ENCODE peak calls at places on chromosomes 3 and 15, in six cellular contexts. One of them, this sample, is unnamed.
A peak's percentile ranks its signal among the peaks of the same experiment; 100 is the strongest.

GRCh38 chr15:84929795-84930371 is 45.4 kb downstream of the SLC28A1 start:
- DNase-seq in T1000: peak; percentile 43
- DNase-seq in Peyer's patch: no peak
- DNase-seq in activated T-cell treated with anti-CD3 and anti-CD28 coated beads, Interleukin-2, amount 50 U/mL, for 72 hours: no peak
- DNase-seq in fibroblast of the conjunctiva: no peak
- DNase-seq in stimulated activated CD4-positive, alpha-beta T cell treated with anti-CD3 and anti-CD28 coated beads, Interleukin-2, amount 100 ng/mL, for 48 hours: peak; percentile 5
- DNase-seq in this sample: no peak

GRCh38 chr15:35986072-35986666 is 440.2 kb upstream of the DPH6 start:
- DNase-seq in stimulated activated CD4-positive, alpha-beta T cell treated with anti-CD3 and anti-CD28 coated beads, Interleukin-2, amount 100 ng/mL, for 48 hours: no peak
- DNase-seq in Peyer's patch: no peak
- DNase-seq in T1000: no peak
- DNase-seq in activated T-cell treated with anti-CD3 and anti-CD28 coated beads, Interleukin-2, amount 50 U/mL, for 72 hours: no peak
- DNase-seq in fibroblast of the conjunctiva: peak; percentile 3
- DNase-seq in this sample: no peak

GRCh38 chr3:190017575-190018288 is 103.0 kb downstream of the P3H2 start:
- DNase-seq in T1000: peak; percentile 25
- DNase-seq in Peyer's patch: no peak
- DNase-seq in activated T-cell treated with anti-CD3 and anti-CD28 coated beads, Interleukin-2, amount 50 U/mL, for 72 hours: no peak
- DNase-seq in fibroblast of the conjunctiva: peak; percentile 70
- DNase-seq in stimulated activated CD4-positive, alpha-beta T cell treated with anti-CD3 and anti-CD28 coated beads, Interleukin-2, amount 100 ng/mL, for 48 hours: no peak
- DNase-seq in this sample: peak; percentile 69

GRCh38 chr3:162391301-162391700 is 894.7 kb downstream of the OTOL1 start:
- DNase-seq in Peyer's patch: no peak
- DNase-seq in fibroblast of the conjunctiva: no peak
- DNase-seq in activated T-cell treated with anti-CD3 and anti-CD28 coated beads, Interleukin-2, amount 50 U/mL, for 72 hours: no peak
- DNase-seq in stimulated activated CD4-positive, alpha-beta T cell treated with anti-CD3 and anti-CD28 coated beads, Interleukin-2, amount 100 ng/mL, for 48 hours: no peak
- DNase-seq in T1000: no peak
- DNase-seq in this sample: peak; percentile 17

GRCh38 chr15:92092391-92092790 is 238.9 kb downstream of the SLCO3A1 start:
- DNase-seq in T1000: no peak
- DNase-seq in activated T-cell treated with anti-CD3 and anti-CD28 coated beads, Interleukin-2, amount 50 U/mL, for 72 hours: no peak
- DNase-seq in Peyer's patch: no peak
- DNase-seq in stimulated activated CD4-positive, alpha-beta T cell treated with anti-CD3 and anti-CD28 coated beads, Interleukin-2, amount 100 ng/mL, for 48 hours: no peak
- DNase-seq in fibroblast of the conjunctiva: no peak
- DNase-seq in this sample: no peak

GRCh38 chr3:52816654-52817053 is 13.8 kb downstream of the ITIH4 start:
- DNase-seq in activated T-cell treated with anti-CD3 and anti-CD28 coated beads, Interleukin-2, amount 50 U/mL, for 72 hours: no peak
- DNase-seq in Peyer's patch: no peak
- DNase-seq in fibroblast of the conjunctiva: no peak
- DNase-seq in T1000: no peak
- DNase-seq in stimulated activated CD4-positive, alpha-beta T cell treated with anti-CD3 and anti-CD28 coated beads, Interleukin-2, amount 100 ng/mL, for 48 hours: no peak
- DNase-seq in this sample: no peak

GRCh38 chr3:74353039-74353438 is 261.4 kb downstream of the CNTN3 start:
- DNase-seq in activated T-cell treated with anti-CD3 and anti-CD28 coated beads, Interleukin-2, amount 50 U/mL, for 72 hours: no peak
- DNase-seq in fibroblast of the conjunctiva: no peak
- DNase-seq in Peyer's patch: no peak
- DNase-seq in T1000: no peak
- DNase-seq in stimulated activated CD4-positive, alpha-beta T cell treated with anti-CD3 and anti-CD28 coated beads, Interleukin-2, amount 100 ng/mL, for 48 hours: no peak
- DNase-seq in this sample: no peak

GRCh38 chr3:67706934-67707333 is 52.5 kb upstream of the SUCLG2 start:
- DNase-seq in fibroblast of the conjunctiva: no peak
- DNase-seq in stimulated activated CD4-positive, alpha-beta T cell treated with anti-CD3 and anti-CD28 coated beads, Interleukin-2, amount 100 ng/mL, for 48 hours: no peak
- DNase-seq in Peyer's patch: no peak
- DNase-seq in activated T-cell treated with anti-CD3 and anti-CD28 coated beads, Interleukin-2, amount 50 U/mL, for 72 hours: no peak
- DNase-seq in T1000: no peak
- DNase-seq in this sample: no peak

GRCh38 chr15:100714749-100715342 is 112.5 kb downstream of the ASB7 start:
- DNase-seq in stimulated activated CD4-positive, alpha-beta T cell treated with anti-CD3 and anti-CD28 coated beads, Interleukin-2, amount 100 ng/mL, for 48 hours: no peak
- DNase-seq in Peyer's patch: no peak
- DNase-seq in T1000: no peak
- DNase-seq in fibroblast of the conjunctiva: no peak
- DNase-seq in activated T-cell treated with anti-CD3 and anti-CD28 coated beads, Interleukin-2, amount 50 U/mL, for 72 hours: no peak
- DNase-seq in this sample: no peak

GRCh38 chr3:197877902-197878301 is 72.1 kb upstream of the RPL35A start:
- DNase-seq in activated T-cell treated with anti-CD3 and anti-CD28 coated beads, Interleukin-2, amount 50 U/mL, for 72 hours: no peak
- DNase-seq in T1000: no peak
- DNase-seq in fibroblast of the conjunctiva: no peak
- DNase-seq in stimulated activated CD4-positive, alpha-beta T cell treated with anti-CD3 and anti-CD28 coated beads, Interleukin-2, amount 100 ng/mL, for 48 hours: no peak
- DNase-seq in Peyer's patch: no peak
- DNase-seq in this sample: no peak

GRCh38 chr3:171183042-171183441 is 156.5 kb upstream of the SLC2A2 start:
- DNase-seq in activated T-cell treated with anti-CD3 and anti-CD28 coated beads, Interleukin-2, amount 50 U/mL, for 72 hours: no peak
- DNase-seq in T1000: no peak
- DNase-seq in Peyer's patch: no peak
- DNase-seq in fibroblast of the conjunctiva: no peak
- DNase-seq in stimulated activated CD4-positive, alpha-beta T cell treated with anti-CD3 and anti-CD28 coated beads, Interleukin-2, amount 100 ng/mL, for 48 hours: no peak
- DNase-seq in this sample: no peak

GRCh38 chr15:78243491-78243941 is 9.2 kb upstream of the ACSBG1 start:
- DNase-seq in activated T-cell treated with anti-CD3 and anti-CD28 coated beads, Interleukin-2, amount 50 U/mL, for 72 hours: no peak
- DNase-seq in Peyer's patch: no peak
- DNase-seq in fibroblast of the conjunctiva: no peak
- DNase-seq in T1000: no peak
- DNase-seq in stimulated activated CD4-positive, alpha-beta T cell treated with anti-CD3 and anti-CD28 coated beads, Interleukin-2, amount 100 ng/mL, for 48 hours: no peak
- DNase-seq in this sample: peak; percentile 35

GRCh38 chr3:196524527-196524926 is 9.4 kb upstream of the SMCO1 start:
- DNase-seq in T1000: no peak
- DNase-seq in activated T-cell treated with anti-CD3 and anti-CD28 coated beads, Interleukin-2, amount 50 U/mL, for 72 hours: no peak
- DNase-seq in fibroblast of the conjunctiva: no peak
- DNase-seq in Peyer's patch: no peak
- DNase-seq in stimulated activated CD4-positive, alpha-beta T cell treated with anti-CD3 and anti-CD28 coated beads, Interleukin-2, amount 100 ng/mL, for 48 hours: no peak
- DNase-seq in this sample: no peak

GRCh38 chr3:117587416-117587815 is 877.8 kb downstream of the TUSC7 start:
- DNase-seq in stimulated activated CD4-positive, alpha-beta T cell treated with anti-CD3 and anti-CD28 coated beads, Interleukin-2, amount 100 ng/mL, for 48 hours: no peak
- DNase-seq in T1000: no peak
- DNase-seq in activated T-cell treated with anti-CD3 and anti-CD28 coated beads, Interleukin-2, amount 50 U/mL, for 72 hours: no peak
- DNase-seq in fibroblast of the conjunctiva: no peak
- DNase-seq in Peyer's patch: no peak
- DNase-seq in this sample: no peak

GRCh38 chr15:64813075-64813474 is 12.4 kb downstream of the PIF1 start:
- DNase-seq in fibroblast of the conjunctiva: peak; percentile 27
- DNase-seq in activated T-cell treated with anti-CD3 and anti-CD28 coated beads, Interleukin-2, amount 50 U/mL, for 72 hours: no peak
- DNase-seq in stimulated activated CD4-positive, alpha-beta T cell treated with anti-CD3 and anti-CD28 coated beads, Interleukin-2, amount 100 ng/mL, for 48 hours: no peak
- DNase-seq in Peyer's patch: no peak
- DNase-seq in T1000: no peak
- DNase-seq in this sample: no peak

GRCh38 chr3:39038165-39038564 is 13.6 kb downstream of the SCN11A start:
- DNase-seq in T1000: no peak
- DNase-seq in Peyer's patch: no peak
- DNase-seq in stimulated activated CD4-positive, alpha-beta T cell treated with anti-CD3 and anti-CD28 coated beads, Interleukin-2, amount 100 ng/mL, for 48 hours: no peak
- DNase-seq in activated T-cell treated with anti-CD3 and anti-CD28 coated beads, Interleukin-2, amount 50 U/mL, for 72 hours: no peak
- DNase-seq in fibroblast of the conjunctiva: no peak
- DNase-seq in this sample: no peak

GRCh38 chr15:94910166-94910565 is 678.8 kb downstream of the MCTP2 start:
- DNase-seq in T1000: peak; percentile 27
- DNase-seq in stimulated activated CD4-positive, alpha-beta T cell treated with anti-CD3 and anti-CD28 coated beads, Interleukin-2, amount 100 ng/mL, for 48 hours: no peak
- DNase-seq in Peyer's patch: no peak
- DNase-seq in activated T-cell treated with anti-CD3 and anti-CD28 coated beads, Interleukin-2, amount 50 U/mL, for 72 hours: no peak
- DNase-seq in fibroblast of the conjunctiva: no peak
- DNase-seq in this sample: no peak

GRCh38 chr3:123083446-123084124 is 16.8 kb downstream of the PDIA5 start:
- DNase-seq in fibroblast of the conjunctiva: no peak
- DNase-seq in Peyer's patch: no peak
- DNase-seq in T1000: no peak
- DNase-seq in stimulated activated CD4-positive, alpha-beta T cell treated with anti-CD3 and anti-CD28 coated beads, Interleukin-2, amount 100 ng/mL, for 48 hours: no peak
- DNase-seq in activated T-cell treated with anti-CD3 and anti-CD28 coated beads, Interleukin-2, amount 50 U/mL, for 72 hours: no peak
- DNase-seq in this sample: no peak

GRCh38 chr15:23035964-23036566 is 3.3 kb downstream of the TUBGCP5 start:
- DNase-seq in stimulated activated CD4-positive, alpha-beta T cell treated with anti-CD3 and anti-CD28 coated beads, Interleukin-2, amount 100 ng/mL, for 48 hours: peak; percentile 52
- DNase-seq in T1000: no peak
- DNase-seq in fibroblast of the conjunctiva: peak; percentile 28
- DNase-seq in Peyer's patch: peak; percentile 39
- DNase-seq in activated T-cell treated with anti-CD3 and anti-CD28 coated beads, Interleukin-2, amount 50 U/mL, for 72 hours: peak; percentile 65
- DNase-seq in this sample: peak; percentile 18

GRCh38 chr3:10517616-10518015 is 12.2 kb upstream of the ATP2B2 start:
- DNase-seq in stimulated activated CD4-positive, alpha-beta T cell treated with anti-CD3 and anti-CD28 coated beads, Interleukin-2, amount 100 ng/mL, for 48 hours: no peak
- DNase-seq in Peyer's patch: no peak
- DNase-seq in T1000: no peak
- DNase-seq in fibroblast of the conjunctiva: no peak
- DNase-seq in activated T-cell treated with anti-CD3 and anti-CD28 coated beads, Interleukin-2, amount 50 U/mL, for 72 hours: no peak
- DNase-seq in this sample: no peak

GRCh38 chr3:175728566-175728965 is 869.4 kb downstream of the NAALADL2 start:
- DNase-seq in Peyer's patch: no peak
- DNase-seq in fibroblast of the conjunctiva: no peak
- DNase-seq in stimulated activated CD4-positive, alpha-beta T cell treated with anti-CD3 and anti-CD28 coated beads, Interleukin-2, amount 100 ng/mL, for 48 hours: no peak
- DNase-seq in T1000: no peak
- DNase-seq in activated T-cell treated with anti-CD3 and anti-CD28 coated beads, Interleukin-2, amount 50 U/mL, for 72 hours: no peak
- DNase-seq in this sample: peak; percentile 4

GRCh38 chr15:28098766-28099554 is at the start of gene OCA2:
- DNase-seq in T1000: peak; percentile 47
- DNase-seq in Peyer's patch: peak; percentile 25
- DNase-seq in activated T-cell treated with anti-CD3 and anti-CD28 coated beads, Interleukin-2, amount 50 U/mL, for 72 hours: peak; percentile 69
- DNase-seq in stimulated activated CD4-positive, alpha-beta T cell treated with anti-CD3 and anti-CD28 coated beads, Interleukin-2, amount 100 ng/mL, for 48 hours: no peak
- DNase-seq in fibroblast of the conjunctiva: peak; percentile 32
- DNase-seq in this sample: peak; percentile 35

GRCh38 chr15:75156306-75157215 is 45.1 kb upstream of the C15orf39 start:
- DNase-seq in Peyer's patch: no peak
- DNase-seq in stimulated activated CD4-positive, alpha-beta T cell treated with anti-CD3 and anti-CD28 coated beads, Interleukin-2, amount 100 ng/mL, for 48 hours: no peak
- DNase-seq in fibroblast of the conjunctiva: no peak
- DNase-seq in activated T-cell treated with anti-CD3 and anti-CD28 coated beads, Interleukin-2, amount 50 U/mL, for 72 hours: no peak
- DNase-seq in T1000: no peak
- DNase-seq in this sample: no peak

GRCh38 chr15:100116416-100117190 is 225.2 kb downstream of the ADAMTS17 start:
- DNase-seq in activated T-cell treated with anti-CD3 and anti-CD28 coated beads, Interleukin-2, amount 50 U/mL, for 72 hours: no peak
- DNase-seq in Peyer's patch: no peak
- DNase-seq in T1000: no peak
- DNase-seq in fibroblast of the conjunctiva: no peak
- DNase-seq in stimulated activated CD4-positive, alpha-beta T cell treated with anti-CD3 and anti-CD28 coated beads, Interleukin-2, amount 100 ng/mL, for 48 hours: no peak
- DNase-seq in this sample: no peak

GRCh38 chr3:14566812-14567211 is 26.7 kb upstream of the GRIP2 start:
- DNase-seq in Peyer's patch: no peak
- DNase-seq in stimulated activated CD4-positive, alpha-beta T cell treated with anti-CD3 and anti-CD28 coated beads, Interleukin-2, amount 100 ng/mL, for 48 hours: no peak
- DNase-seq in T1000: no peak
- DNase-seq in activated T-cell treated with anti-CD3 and anti-CD28 coated beads, Interleukin-2, amount 50 U/mL, for 72 hours: no peak
- DNase-seq in fibroblast of the conjunctiva: no peak
- DNase-seq in this sample: no peak

GRCh38 chr15:47988564-47988963 is 132.2 kb upstream of the SLC24A5 start:
- DNase-seq in Peyer's patch: no peak
- DNase-seq in stimulated activated CD4-positive, alpha-beta T cell treated with anti-CD3 and anti-CD28 coated beads, Interleukin-2, amount 100 ng/mL, for 48 hours: no peak
- DNase-seq in activated T-cell treated with anti-CD3 and anti-CD28 coated beads, Interleukin-2, amount 50 U/mL, for 72 hours: no peak
- DNase-seq in T1000: no peak
- DNase-seq in fibroblast of the conjunctiva: no peak
- DNase-seq in this sample: no peak

GRCh38 chr3:178304758-178305157 is 231.5 kb upstream of the KCNMB2 start:
- DNase-seq in T1000: no peak
- DNase-seq in fibroblast of the conjunctiva: no peak
- DNase-seq in stimulated activated CD4-positive, alpha-beta T cell treated with anti-CD3 and anti-CD28 coated beads, Interleukin-2, amount 100 ng/mL, for 48 hours: no peak
- DNase-seq in activated T-cell treated with anti-CD3 and anti-CD28 coated beads, Interleukin-2, amount 50 U/mL, for 72 hours: no peak
- DNase-seq in Peyer's patch: no peak
- DNase-seq in this sample: no peak

GRCh38 chr15:101049282-101049681 is 130.1 kb downstream of the LRRK1 start:
- DNase-seq in stimulated activated CD4-positive, alpha-beta T cell treated with anti-CD3 and anti-CD28 coated beads, Interleukin-2, amount 100 ng/mL, for 48 hours: no peak
- DNase-seq in fibroblast of the conjunctiva: no peak
- DNase-seq in T1000: no peak
- DNase-seq in Peyer's patch: peak; percentile 6
- DNase-seq in activated T-cell treated with anti-CD3 and anti-CD28 coated beads, Interleukin-2, amount 50 U/mL, for 72 hours: no peak
- DNase-seq in this sample: no peak

GRCh38 chr3:53938645-53939044 is 47.0 kb upstream of the SELENOK start:
- DNase-seq in activated T-cell treated with anti-CD3 and anti-CD28 coated beads, Interleukin-2, amount 50 U/mL, for 72 hours: peak; percentile 30
- DNase-seq in Peyer's patch: no peak
- DNase-seq in stimulated activated CD4-positive, alpha-beta T cell treated with anti-CD3 and anti-CD28 coated beads, Interleukin-2, amount 100 ng/mL, for 48 hours: peak; percentile 30
- DNase-seq in T1000: no peak
- DNase-seq in fibroblast of the conjunctiva: peak; percentile 14
- DNase-seq in this sample: no peak

GRCh38 chr3:113673593-113673992 is 22.8 kb downstream of the USF3 start:
- DNase-seq in fibroblast of the conjunctiva: no peak
- DNase-seq in T1000: no peak
- DNase-seq in activated T-cell treated with anti-CD3 and anti-CD28 coated beads, Interleukin-2, amount 50 U/mL, for 72 hours: no peak
- DNase-seq in stimulated activated CD4-positive, alpha-beta T cell treated with anti-CD3 and anti-CD28 coated beads, Interleukin-2, amount 100 ng/mL, for 48 hours: no peak
- DNase-seq in Peyer's patch: no peak
- DNase-seq in this sample: no peak

GRCh38 chr3:49689046-49689886 is at the start of the genes MST1 and RNF123:
- DNase-seq in stimulated activated CD4-positive, alpha-beta T cell treated with anti-CD3 and anti-CD28 coated beads, Interleukin-2, amount 100 ng/mL, for 48 hours: peak; percentile 91
- DNase-seq in T1000: no peak
- DNase-seq in Peyer's patch: peak; percentile 78
- DNase-seq in activated T-cell treated with anti-CD3 and anti-CD28 coated beads, Interleukin-2, amount 50 U/mL, for 72 hours: peak; percentile 95
- DNase-seq in fibroblast of the conjunctiva: peak; percentile 75
- DNase-seq in this sample: peak; percentile 83

GRCh38 chr3:161672478-161672877 is 175.9 kb downstream of the OTOL1 start:
- DNase-seq in stimulated activated CD4-positive, alpha-beta T cell treated with anti-CD3 and anti-CD28 coated beads, Interleukin-2, amount 100 ng/mL, for 48 hours: no peak
- DNase-seq in Peyer's patch: no peak
- DNase-seq in T1000: no peak
- DNase-seq in fibroblast of the conjunctiva: no peak
- DNase-seq in activated T-cell treated with anti-CD3 and anti-CD28 coated beads, Interleukin-2, amount 50 U/mL, for 72 hours: no peak
- DNase-seq in this sample: no peak

GRCh38 chr15:40309344-40309862 is 1.7 kb upstream of the PLCB2 start:
- DNase-seq in T1000: no peak
- DNase-seq in activated T-cell treated with anti-CD3 and anti-CD28 coated beads, Interleukin-2, amount 50 U/mL, for 72 hours: no peak
- DNase-seq in Peyer's patch: no peak
- DNase-seq in fibroblast of the conjunctiva: no peak
- DNase-seq in stimulated activated CD4-positive, alpha-beta T cell treated with anti-CD3 and anti-CD28 coated beads, Interleukin-2, amount 100 ng/mL, for 48 hours: no peak
- DNase-seq in this sample: no peak

GRCh38 chr15:38398134-38398533 is 55.8 kb upstream of the FAM98B start:
- DNase-seq in activated T-cell treated with anti-CD3 and anti-CD28 coated beads, Interleukin-2, amount 50 U/mL, for 72 hours: no peak
- DNase-seq in fibroblast of the conjunctiva: peak; percentile 75
- DNase-seq in T1000: peak; percentile 64
- DNase-seq in Peyer's patch: no peak
- DNase-seq in stimulated activated CD4-positive, alpha-beta T cell treated with anti-CD3 and anti-CD28 coated beads, Interleukin-2, amount 100 ng/mL, for 48 hours: no peak
- DNase-seq in this sample: peak; percentile 85

GRCh38 chr15:65790692-65791334 is 1.3 kb downstream of the DENND4A start:
- DNase-seq in activated T-cell treated with anti-CD3 and anti-CD28 coated beads, Interleukin-2, amount 50 U/mL, for 72 hours: no peak
- DNase-seq in Peyer's patch: no peak
- DNase-seq in T1000: no peak
- DNase-seq in stimulated activated CD4-positive, alpha-beta T cell treated with anti-CD3 and anti-CD28 coated beads, Interleukin-2, amount 100 ng/mL, for 48 hours: no peak
- DNase-seq in fibroblast of the conjunctiva: no peak
- DNase-seq in this sample: no peak

GRCh38 chr3:69439683-69440270 is 53.9 kb upstream of the FRMD4B start:
- DNase-seq in stimulated activated CD4-positive, alpha-beta T cell treated with anti-CD3 and anti-CD28 coated beads, Interleukin-2, amount 100 ng/mL, for 48 hours: no peak
- DNase-seq in T1000: no peak
- DNase-seq in Peyer's patch: no peak
- DNase-seq in fibroblast of the conjunctiva: no peak
- DNase-seq in activated T-cell treated with anti-CD3 and anti-CD28 coated beads, Interleukin-2, amount 50 U/mL, for 72 hours: no peak
- DNase-seq in this sample: no peak

GRCh38 chr3:100634493-100635272 is 25.3 kb downstream of the ADGRG7 start:
- DNase-seq in activated T-cell treated with anti-CD3 and anti-CD28 coated beads, Interleukin-2, amount 50 U/mL, for 72 hours: peak; percentile 31
- DNase-seq in fibroblast of the conjunctiva: no peak
- DNase-seq in T1000: no peak
- DNase-seq in Peyer's patch: no peak
- DNase-seq in stimulated activated CD4-positive, alpha-beta T cell treated with anti-CD3 and anti-CD28 coated beads, Interleukin-2, amount 100 ng/mL, for 48 hours: no peak
- DNase-seq in this sample: no peak